ENCODE peak calls at places on chromosomes 7 and 10, in ten cellular contexts. K is CD8-positive, alpha-beta T cell; E is spleen; V is PC-9; M is heart left ventricle; X is colonic mucosa; Q is ovary; L is right lobe of liver; W is brain microvascular endothelial cell; G is fibroblast of lung. A is an unnamed sample.

GRCh38 chr10:126022841-126023240 is 126.5 kb downstream of the FANK1 start:
- DNase-seq in K (no peak), E (no peak), V (no peak), M (no peak), X (no peak), Q (no peak), L (no peak), W (no peak), G (no peak), A (no peak)

GRCh38 chr7:116193329-116194087 is 16.8 kb upstream of the TES start:
- DNase-seq in K (no peak), E (no peak), V (no peak), M (no peak), X (no peak), Q (no peak), L (no peak), W (no peak), G (no peak), A (no peak)

GRCh38 chr10:86658261-86658741 is 4.0 kb downstream of the OPN4 start:
- DNase-seq in K (no peak), E (peak), V (no peak), M (peak), X (no peak), Q (no peak), L (no peak), W (no peak), G (no peak), A (peak)

GRCh38 chr10:110404374-110404773 is 93.3 kb upstream of the DUSP5 start:
- DNase-seq in K (no peak), E (no peak), V (no peak), M (no peak), X (no peak), Q (no peak), L (no peak), W (no peak), G (peak), A (no peak)

GRCh38 chr10:3077940-3078630 is 10.7 kb downstream of the PFKP start:
- DNase-seq in K (no peak), E (no peak), V (no peak), M (no peak), X (peak), Q (no peak), L (no peak), W (no peak), G (no peak), A (no peak)

GRCh38 chr7:133044722-133045473 is 37.0 kb downstream of the CHCHD3 start:
- DNase-seq in K (no peak), E (no peak), V (no peak), M (no peak), X (no peak), Q (no peak), L (no peak), W (no peak), G (no peak), A (no peak)

GRCh38 chr7:3109516-3109915 is 65.8 kb upstream of the CARD11 start:
- DNase-seq in K (no peak), E (no peak), V (no peak), M (no peak), X (no peak), Q (no peak), L (no peak), W (no peak), G (no peak), A (no peak)

GRCh38 chr7:135673360-135673706 is 11.0 kb downstream of the STMP1 start:
- DNase-seq in K (no peak), E (no peak), V (no peak), M (no peak), X (no peak), Q (no peak), L (no peak), W (no peak), G (peak), A (no peak)

GRCh38 chr10:82942572-82943091 is 1067.6 kb downstream of the NRG3 start:
- DNase-seq in K (no peak), E (no peak), V (no peak), M (no peak), X (no peak), Q (peak), L (no peak), W (no peak), G (peak), A (peak)

GRCh38 chr7:132930881-132931280 is 151.0 kb downstream of the CHCHD3 start:
- DNase-seq in K (no peak), E (no peak), V (no peak), M (no peak), X (no peak), Q (no peak), L (no peak), W (peak), G (peak), A (no peak)

GRCh38 chr10:125079091-125079600 is 81.2 kb downstream of the CTBP2 start:
- DNase-seq in K (no peak), E (peak), V (no peak), M (peak), X (no peak), Q (no peak), L (no peak), W (no peak), G (no peak), A (peak)

GRCh38 chr7:114107522-114107921 is 188.7 kb upstream of the PPP1R3A start:
- DNase-seq in K (no peak), E (no peak), V (no peak), M (no peak), X (no peak), Q (no peak), L (no peak), W (no peak), G (no peak), A (no peak)

GRCh38 chr7:140235114-140235513 is 58.3 kb upstream of the KDM7A start:
- DNase-seq in K (no peak), E (no peak), V (no peak), M (no peak), X (no peak), Q (no peak), L (no peak), W (no peak), G (no peak), A (no peak)

GRCh38 chr10:78899098-78899754 is 169.5 kb upstream of the ZMIZ1 start:
- DNase-seq in K (no peak), E (no peak), V (no peak), M (no peak), X (peak), Q (no peak), L (no peak), W (no peak), G (no peak), A (no peak)

GRCh38 chr7:158864507-158864820 is 8.1 kb downstream of the DYNC2I1 start:
- DNase-seq in K (no peak), E (no peak), V (no peak), M (no peak), X (no peak), Q (no peak), L (no peak), W (no peak), G (no peak), A (no peak)
- H3K4me3 ChIP-seq in K (no peak), E (peak), V (peak), M (peak), X (no peak), Q (no peak), L (no peak), W (no peak), G (peak), A (no peak)

GRCh38 chr7:44100458-44101303 is 3.5 kb upstream of the AEBP1 start:
- DNase-seq in K (no peak), E (peak), V (no peak), M (peak), X (no peak), Q (peak), L (no peak), W (peak), G (peak), A (no peak)
- TF ChIP-seq CTCF in K (no peak), E (no peak), V (no peak), M (no peak), X (no peak), Q (no peak), L (no peak), W (no peak), G (no peak), A (no peak)

DNA sequence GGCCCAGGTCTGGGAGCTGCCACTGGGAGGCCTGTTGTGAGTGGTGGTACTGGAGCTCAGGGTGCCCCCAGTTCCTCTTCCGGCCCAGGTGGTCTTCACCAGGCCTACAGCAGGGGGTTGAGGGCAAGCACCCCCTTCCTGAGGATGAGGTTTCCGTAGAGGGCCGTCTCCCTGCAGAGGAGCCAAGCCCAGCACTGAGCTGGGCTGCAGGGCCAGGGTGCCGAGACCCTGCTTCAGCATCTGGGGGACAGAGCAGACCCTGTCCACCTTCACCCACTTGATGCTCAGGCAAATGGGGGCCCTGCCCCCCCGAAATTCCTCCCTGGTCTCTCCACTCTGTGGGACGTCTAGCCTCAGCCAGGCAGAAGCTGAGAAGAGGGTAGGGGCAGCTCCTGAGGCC is 2.6 kb downstream of the FUOM start:
- DNase-seq in K (no peak), E (no peak), V (no peak), M (no peak), X (no peak), Q (no peak), L (no peak), W (no peak), G (no peak), A (no peak)
- H3K27ac ChIP-seq in K (no peak), E (no peak), V (no peak), M (no peak), X (no peak), Q (no peak), L (no peak), W (no peak), G (no peak), A (no peak)

DNA sequence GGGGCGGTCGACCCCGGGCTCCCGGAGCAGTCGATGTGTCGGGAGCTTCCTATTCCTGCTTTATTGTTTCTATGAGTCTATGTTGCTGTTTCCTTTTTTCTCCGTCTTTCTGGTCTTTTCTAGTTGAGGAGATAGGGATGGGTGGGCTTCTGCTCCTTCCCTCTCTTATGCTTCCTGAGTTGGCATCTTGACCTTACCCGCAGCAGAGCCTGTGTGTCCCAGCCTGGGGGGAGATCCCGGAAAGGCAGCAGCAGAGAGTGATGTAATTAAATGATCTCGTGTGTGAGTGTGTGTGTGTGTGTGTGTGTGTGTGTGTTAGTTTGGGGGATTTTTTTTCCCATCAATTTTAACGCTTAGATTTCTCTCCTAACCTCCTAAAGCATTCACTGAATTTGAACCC is 501 bp upstream of the SORCS1 start:
- DNase-seq in K (no peak), E (no peak), V (no peak), M (no peak), X (no peak), Q (no peak), L (no peak), W (no peak), G (no peak), A (no peak)
- H3K4me3 ChIP-seq in K (no peak), E (peak), V (no peak), M (peak), X (no peak), Q (peak), L (no peak), W (peak), G (no peak), A (no peak)

GRCh38 chr7:77265666-77266065 is 66.0 kb upstream of the FGL2 start:
- DNase-seq in K (no peak), E (no peak), V (no peak), M (no peak), X (no peak), Q (no peak), L (no peak), W (no peak), G (no peak), A (no peak)

GRCh38 chr7:77266162-77266807 is 66.7 kb upstream of the FGL2 start:
- DNase-seq in K (no peak), E (no peak), V (no peak), M (no peak), X (no peak), Q (no peak), L (no peak), W (no peak), G (no peak), A (no peak)

GRCh38 chr7:77258593-77258992 is 59.0 kb upstream of the FGL2 start:
- DNase-seq in K (no peak), E (no peak), V (no peak), M (no peak), X (no peak), Q (no peak), L (no peak), W (no peak), G (no peak), A (no peak)

GRCh38 chr7:77258014-77258413 is 58.4 kb upstream of the FGL2 start:
- DNase-seq in K (no peak), E (no peak), V (no peak), M (no peak), X (no peak), Q (no peak), L (no peak), W (peak), G (peak), A (no peak)

GRCh38 chr7:77262311-77262710 is 62.7 kb upstream of the FGL2 start:
- DNase-seq in K (no peak), E (no peak), V (no peak), M (no peak), X (no peak), Q (no peak), L (no peak), W (no peak), G (no peak), A (no peak)
- TF ChIP-seq CTCF in K (no peak), E (no peak), V (no peak), M (no peak), X (no peak), Q (no peak), L (no peak), W (no peak), G (no peak), A (no peak)

DNA sequence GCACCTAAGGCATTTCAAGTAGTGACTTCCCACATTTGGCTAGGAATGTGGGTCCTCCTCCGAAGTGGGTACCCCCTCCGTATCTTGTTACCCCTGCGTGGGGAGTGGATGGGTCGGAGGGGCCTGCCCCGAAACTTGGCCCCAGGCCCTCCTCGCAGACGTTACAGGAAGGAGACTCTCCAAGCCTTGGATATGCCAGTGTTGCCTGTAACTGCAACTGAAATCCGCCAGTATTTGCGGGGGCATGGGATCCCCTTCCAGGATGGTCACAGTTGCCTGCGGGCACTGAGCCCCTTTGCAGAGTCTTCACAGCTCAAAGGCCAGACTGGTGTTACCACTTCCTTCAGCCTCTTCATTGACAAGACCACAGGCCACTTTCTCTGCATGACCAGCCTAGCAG is 823 bp downstream of the TWNK start:
- DNase-seq in K (no peak), E (peak), V (no peak), M (no peak), X (no peak), Q (no peak), L (no peak), W (no peak), G (no peak), A (no peak)
- H3K27ac ChIP-seq in K (no peak), E (no peak), V (no peak), M (no peak), X (no peak), Q (no peak), L (no peak), W (no peak), G (peak), A (no peak)

GRCh38 chr10:680745-681144 is 8.7 kb downstream of the DIP2C start:
- DNase-seq in K (no peak), E (no peak), V (no peak), M (no peak), X (no peak), Q (no peak), L (no peak), W (no peak), G (no peak), A (no peak)
- H3K4me3 ChIP-seq in K (no peak), E (no peak), V (no peak), M (no peak), X (no peak), Q (no peak), L (no peak), W (no peak), G (no peak), A (no peak)

GRCh38 chr10:61452229-61452651 is 941 bp downstream of the TMEM26 start:
- DNase-seq in K (no peak), E (peak), V (no peak), M (no peak), X (no peak), Q (no peak), L (no peak), W (no peak), G (peak), A (peak)

GRCh38 chr10:61454541-61454940 is 1.4 kb upstream of the TMEM26 start:
- DNase-seq in K (no peak), E (no peak), V (no peak), M (no peak), X (no peak), Q (no peak), L (no peak), W (no peak), G (no peak), A (no peak)

GRCh38 chr10:61456095-61456789 is 3.1 kb upstream of the TMEM26 start:
- DNase-seq in K (no peak), E (no peak), V (no peak), M (no peak), X (no peak), Q (no peak), L (no peak), W (no peak), G (no peak), A (no peak)

GRCh38 chr10:61451357-61451756 is 1.8 kb downstream of the TMEM26 start:
- DNase-seq in K (no peak), E (no peak), V (no peak), M (no peak), X (no peak), Q (no peak), L (no peak), W (no peak), G (no peak), A (no peak)

DNA sequence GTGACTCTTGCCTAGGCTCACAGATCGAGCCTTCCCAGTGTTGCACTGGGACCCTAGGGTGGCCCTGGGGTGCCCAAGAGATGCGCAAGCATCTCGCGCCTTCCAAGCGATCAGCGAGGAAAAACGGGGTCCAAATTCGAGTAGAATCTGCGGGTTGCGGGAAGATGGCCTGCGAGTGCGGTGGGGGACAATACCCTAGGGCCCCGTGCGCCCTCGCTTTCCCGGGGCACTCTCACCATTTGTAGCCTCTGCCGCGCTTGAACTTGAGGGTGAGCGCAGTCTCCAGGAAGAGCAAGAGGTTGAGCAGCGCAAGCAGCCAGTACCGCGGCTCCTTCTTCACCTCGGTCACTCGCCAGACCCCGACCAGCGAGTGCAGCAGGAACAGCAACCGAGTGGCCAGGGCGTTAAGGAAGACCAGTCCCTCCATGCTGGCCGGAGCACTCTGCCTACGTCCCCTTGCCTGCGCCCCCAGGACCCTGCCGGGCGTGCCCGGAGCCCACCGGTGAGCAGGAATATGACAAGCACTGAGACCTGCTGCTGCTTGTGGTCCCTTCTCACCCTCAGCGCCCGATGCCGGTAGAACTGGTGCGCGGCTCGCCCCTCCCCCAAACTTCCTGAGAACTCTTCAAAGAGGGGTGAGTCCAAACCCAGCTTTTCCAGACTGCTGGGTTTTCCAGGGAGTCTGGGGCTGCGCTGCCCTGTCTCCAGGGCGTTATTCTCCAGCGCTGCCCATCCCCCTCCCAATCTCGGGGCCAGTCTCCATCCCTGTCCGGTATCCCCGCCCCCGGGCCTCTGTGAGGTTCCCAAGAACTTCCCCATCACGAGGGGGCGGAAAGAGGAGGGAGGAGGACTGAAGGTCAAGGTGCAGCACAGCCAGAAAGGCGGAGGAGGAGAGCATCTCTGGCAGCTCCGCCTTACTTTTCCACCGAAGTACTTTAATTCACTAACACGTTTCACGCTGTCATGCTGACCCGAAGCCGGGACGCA is at the start of gene TMEM26:
- DNase-seq in K (no peak), E (peak), V (no peak), M (peak), X (peak), Q (peak), L (peak), W (no peak), G (peak), A (peak)
- TF ChIP-seq CTCF in K (no peak), E (no peak), V (no peak), M (no peak), X (no peak), Q (no peak), L (no peak), W (no peak), G (no peak), A (no peak)

GRCh38 chr7:13047061-13047460 is 359.6 kb downstream of the ARL4A start:
- DNase-seq in K (no peak), E (no peak), V (no peak), M (no peak), X (no peak), Q (no peak), L (no peak), W (no peak), G (no peak), A (no peak)

GRCh38 chr7:13050703-13051102 is 363.3 kb downstream of the ARL4A start:
- DNase-seq in K (no peak), E (no peak), V (no peak), M (no peak), X (no peak), Q (no peak), L (no peak), W (peak), G (peak), A (no peak)

GRCh38 chr7:13044309-13044708 is 356.9 kb downstream of the ARL4A start:
- DNase-seq in K (no peak), E (no peak), V (no peak), M (no peak), X (no peak), Q (no peak), L (no peak), W (no peak), G (no peak), A (no peak)

GRCh38 chr7:13055732-13056369 is 368.4 kb downstream of the ARL4A start:
- DNase-seq in K (no peak), E (no peak), V (no peak), M (no peak), X (no peak), Q (no peak), L (no peak), W (no peak), G (no peak), A (no peak)

DNA sequence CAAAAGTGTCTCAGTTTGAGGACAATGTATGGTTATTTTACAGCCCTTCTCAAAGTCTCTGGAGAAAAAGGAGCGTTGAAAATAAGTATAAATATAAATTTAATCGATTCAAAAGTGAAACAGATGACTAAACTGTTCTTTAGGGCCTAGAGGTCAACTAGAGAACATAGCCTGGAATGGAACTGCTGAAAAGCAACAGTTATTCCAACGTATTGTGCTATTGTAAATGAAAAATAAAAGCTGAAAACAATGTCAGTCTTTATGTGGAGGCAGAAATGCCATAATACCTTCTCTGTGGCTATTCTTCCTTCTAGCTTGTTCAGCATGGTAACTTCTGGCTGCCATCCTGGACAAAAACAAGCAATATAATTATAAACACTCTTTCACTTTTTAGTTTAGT is 362.5 kb downstream of the ARL4A start:
- DNase-seq in K (no peak), E (no peak), V (no peak), M (no peak), X (no peak), Q (no peak), L (no peak), W (no peak), G (no peak), A (no peak)
- H3K27ac ChIP-seq in K (no peak), E (no peak), V (no peak), M (no peak), X (no peak), Q (no peak), L (no peak), W (no peak), G (peak), A (no peak)